ENCODE peak calls at places on chromosome 1, in seven cellular contexts. One of them, this sample, is unnamed.

GRCh38 chr1:201503397-201504176 is 3.3 kb downstream of the CSRP1 start:
- DNase-seq in caudate nucleus: no peak
- DNase-seq in COR-L47: peak; percentile 49
- DNase-seq in AG09309: peak; percentile 95
- DNase-seq in IMR-90: peak; percentile 100
- DNase-seq in HTR-8/SVneo: peak; percentile 83
- DNase-seq in GM03348: peak; percentile 85
- DNase-seq in this sample: no peak

GRCh38 chr1:9292361-9293240 is at the start of gene SPSB1:
- DNase-seq in caudate nucleus: peak; percentile 45
- DNase-seq in IMR-90: peak; percentile 78
- DNase-seq in GM03348: peak; percentile 90
- DNase-seq in AG09309: no peak
- DNase-seq in COR-L47: peak; percentile 56
- DNase-seq in HTR-8/SVneo: peak; percentile 48
- DNase-seq in this sample: no peak

GRCh38 chr1:37255111-37255795 is 219.1 kb upstream of the ZC3H12A start:
- DNase-seq in caudate nucleus: peak; percentile 31
- DNase-seq in GM03348: no peak
- DNase-seq in HTR-8/SVneo: no peak
- DNase-seq in COR-L47: peak; percentile 41
- DNase-seq in IMR-90: no peak
- DNase-seq in AG09309: no peak
- DNase-seq in this sample: no peak

GRCh38 chr1:10513199-10513598 is 38.4 kb downstream of the PEX14 start:
- DNase-seq in COR-L47: no peak
- DNase-seq in AG09309: no peak
- DNase-seq in GM03348: no peak
- DNase-seq in caudate nucleus: no peak
- DNase-seq in IMR-90: no peak
- DNase-seq in HTR-8/SVneo: no peak
- DNase-seq in this sample: no peak

GRCh38 chr1:32702599-32703478 is at the start of gene SYNC:
- DNase-seq in HTR-8/SVneo: peak; percentile 52
- DNase-seq in AG09309: peak; percentile 34
- DNase-seq in IMR-90: peak; percentile 78
- DNase-seq in COR-L47: peak; percentile 7
- DNase-seq in caudate nucleus: no peak
- DNase-seq in GM03348: peak; percentile 95
- DNase-seq in this sample: no peak

GRCh38 chr1:205991237-205991636 is 12.0 kb downstream of the RAB7B start:
- DNase-seq in COR-L47: no peak
- DNase-seq in AG09309: peak; percentile 21
- DNase-seq in IMR-90: peak; percentile 72
- DNase-seq in caudate nucleus: no peak
- DNase-seq in HTR-8/SVneo: no peak
- DNase-seq in GM03348: peak; percentile 43
- DNase-seq in this sample: no peak

GRCh38 chr1:101150676-101151075 is 86.1 kb upstream of the S1PR1 start:
- DNase-seq in caudate nucleus: no peak
- DNase-seq in HTR-8/SVneo: no peak
- DNase-seq in AG09309: no peak
- DNase-seq in IMR-90: peak; percentile 41
- DNase-seq in GM03348: no peak
- DNase-seq in COR-L47: no peak
- DNase-seq in this sample: peak; percentile 44

GRCh38 chr1:178209935-178210334 is 116.0 kb downstream of the RASAL2 start:
- DNase-seq in AG09309: no peak
- DNase-seq in HTR-8/SVneo: no peak
- DNase-seq in COR-L47: no peak
- DNase-seq in IMR-90: no peak
- DNase-seq in caudate nucleus: no peak
- DNase-seq in GM03348: no peak
- DNase-seq in this sample: no peak

GRCh38 chr1:24201941-24202440 is 14.9 kb upstream of the IFNLR1 start:
- DNase-seq in COR-L47: peak; percentile 57
- DNase-seq in HTR-8/SVneo: peak; percentile 78
- DNase-seq in IMR-90: peak; percentile 86
- DNase-seq in AG09309: peak; percentile 84
- DNase-seq in caudate nucleus: no peak
- DNase-seq in GM03348: peak; percentile 92
- DNase-seq in this sample: peak; percentile 70

GRCh38 chr1:58932820-58933598 is 149.2 kb upstream of the JUN start:
- DNase-seq in COR-L47: no peak
- DNase-seq in caudate nucleus: no peak
- DNase-seq in GM03348: peak; percentile 90
- DNase-seq in HTR-8/SVneo: peak; percentile 67
- DNase-seq in IMR-90: peak; percentile 76
- DNase-seq in AG09309: peak; percentile 66
- DNase-seq in this sample: peak; percentile 87

GRCh38 chr1:155929057-155929456 is 5.2 kb downstream of the KHDC4 start:
- DNase-seq in HTR-8/SVneo: no peak
- DNase-seq in AG09309: no peak
- DNase-seq in COR-L47: no peak
- DNase-seq in IMR-90: no peak
- DNase-seq in GM03348: no peak
- DNase-seq in caudate nucleus: no peak
- DNase-seq in this sample: no peak